ENCODE peak calls at places on chromosomes 3 and 15, in seven cellular contexts. D is NCI-H187 treated with DMSO at 0.1 percent for 48 hours; B is NCI-H1092 treated with DMSO at 0.1 percent for 48 hours; A is caudate nucleus; R is stimulated activated CD4-positive, alpha-beta T cell treated with anti-CD3 and anti-CD28 coated beads, TNF-alpha, amount 100 ng/mL, for 4 hours; E is activated CD4-positive, alpha-beta memory T cell treated with anti-CD3 and anti-CD28 coated beads for 36 hours; I is foreskin keratinocyte. Y is an unnamed sample.
A peak's percentile ranks its signal among the peaks of the same experiment; 100 is the strongest.

GRCh38 chr3:22371592-22372291 is 620.7 kb upstream of the ZNF385D start:
- DNase-seq in E (no peak), R (no peak), A (no peak), D (no peak), B (no peak), I (no peak), Y (no peak)

GRCh38 chr15:100111103-100112060 is 230.4 kb downstream of the ADAMTS17 start:
- DNase-seq in D (no peak), R (no peak), I (no peak), B (peak; percentile 3), A (no peak), E (peak; percentile 75), Y (peak; percentile 48)

GRCh38 chr15:29921130-29921601 is 98.9 kb upstream of the TJP1 start:
- DNase-seq in D (no peak), B (no peak), A (no peak), I (peak; percentile 88), R (no peak), E (no peak), Y (no peak)

GRCh38 chr15:92020765-92021164 is 167.3 kb downstream of the SLCO3A1 start:
- DNase-seq in R (no peak), D (no peak), I (no peak), B (no peak), A (no peak), E (no peak), Y (no peak)

GRCh38 chr3:10116138-10116460 is 624 bp downstream of the BRK1 start:
- DNase-seq in A (no peak), I (peak; percentile 7), R (no peak), E (no peak), D (no peak), B (peak; percentile 20), Y (no peak)

GRCh38 chr3:89617706-89618105 is 510.3 kb downstream of the EPHA3 start:
- DNase-seq in R (no peak), D (no peak), I (peak; percentile 4), B (no peak), E (no peak), A (no peak), Y (no peak)

GRCh38 chr15:37574985-37575384 is 359.5 kb upstream of the TMCO5A start:
- DNase-seq in E (no peak), I (no peak), B (no peak), D (no peak), R (no peak), A (no peak), Y (no peak)

GRCh38 chr3:184160456-184160855 is 5.3 kb downstream of the DVL3 start:
- DNase-seq in R (no peak), E (no peak), I (no peak), A (no peak), D (no peak), B (no peak), Y (no peak)

GRCh38 chr15:59999558-60000112 is 4.5 kb upstream of the FOXB1 start:
- DNase-seq in D (no peak), A (no peak), E (no peak), I (no peak), R (no peak), B (no peak), Y (no peak)

GRCh38 chr3:125634346-125634964 is 39.2 kb upstream of the OSBPL11 start:
- DNase-seq in B (no peak), E (no peak), R (no peak), A (no peak), D (no peak), I (no peak), Y (no peak)

GRCh38 chr3:136817448-136817847 is 1.5 kb upstream of the SLC35G2 start:
- DNase-seq in A (no peak), B (no peak), I (no peak), R (no peak), D (no peak), E (no peak), Y (no peak)

GRCh38 chr3:41690766-41691563 is 270.9 kb downstream of the ULK4 start:
- DNase-seq in I (no peak), A (no peak), E (no peak), B (no peak), R (no peak), D (no peak), Y (no peak)

GRCh38 chr15:88613074-88613944 is 7.8 kb upstream of the AEN start:
- DNase-seq in B (no peak), R (no peak), D (no peak), E (no peak), A (no peak), I (no peak), Y (no peak)

GRCh38 chr3:103009609-103010008 is 574.8 kb downstream of the ZPLD1 start:
- DNase-seq in D (no peak), I (no peak), R (no peak), E (no peak), A (no peak), B (no peak), Y (no peak)

GRCh38 chr3:141485578-141486415 is 1.0 kb upstream of the RASA2 start:
- DNase-seq in A (no peak), B (no peak), R (no peak), I (peak; percentile 86), D (no peak), E (peak; percentile 59), Y (no peak)

GRCh38 chr3:46703013-46703520 is 1.9 kb downstream of the TMIE start:
- DNase-seq in A (no peak), R (no peak), E (no peak), D (no peak), B (no peak), I (no peak), Y (no peak)

GRCh38 chr3:62094461-62094860 is 278.9 kb downstream of the FEZF2 start:
- DNase-seq in A (no peak), R (no peak), D (no peak), I (no peak), B (no peak), E (no peak), Y (no peak)

GRCh38 chr3:171458056-171458856 is 1.9 kb downstream of the TNIK start:
- DNase-seq in I (no peak), B (no peak), R (no peak), E (peak; percentile 54), A (no peak), D (no peak), Y (peak; percentile 39)

GRCh38 chr3:113278599-113278955 is 67.2 kb downstream of the BOC start:
- DNase-seq in R (no peak), A (no peak), I (no peak), E (no peak), B (no peak), D (no peak), Y (no peak)

GRCh38 chr3:126130981-126131750 is 47.2 kb upstream of the SLC41A3 start:
- DNase-seq in E (peak; percentile 6), A (no peak), B (no peak), I (no peak), R (no peak), D (no peak), Y (no peak)

GRCh38 chr3:73393005-73393404 is 231.7 kb downstream of the PDZRN3 start:
- DNase-seq in R (no peak), E (no peak), D (no peak), I (no peak), A (no peak), B (no peak), Y (no peak)

GRCh38 chr3:139588450-139588849 is 48.9 kb upstream of the RBP1 start:
- DNase-seq in B (no peak), E (no peak), D (peak; percentile 54), R (no peak), I (no peak), A (no peak), Y (no peak)

GRCh38 chr3:125003369-125003853 is 52.4 kb downstream of the HEG1 start:
- DNase-seq in I (no peak), R (no peak), D (no peak), E (no peak), B (no peak), A (no peak), Y (peak; percentile 35)

GRCh38 chr15:100994597-100995446 is 75.7 kb downstream of the LRRK1 start:
- DNase-seq in D (no peak), E (no peak), B (no peak), R (no peak), A (no peak), I (no peak), Y (no peak)

GRCh38 chr15:72368315-72368714 is 7.5 kb downstream of the HEXA start:
- DNase-seq in D (no peak), B (no peak), E (no peak), A (no peak), I (no peak), R (no peak), Y (no peak)